ENCODE peak calls at places on chromosomes 5 and 9, in seven cellular contexts. K, Q, W, F, X, O and H are unnamed samples.

GRCh38 chr9:96484521-96484931 is 34.6 kb downstream of the HABP4 start:
- DNase-seq in F (no peak), X (peak; percentile 39), Q (no peak), K (peak; percentile 26), O (no peak), W (no peak), H (no peak)

GRCh38 chr9:114386886-114387677 is 700 bp downstream of the AKNA start:
- DNase-seq in F (no peak), O (peak; percentile 63), K (no peak), Q (no peak), X (peak; percentile 49), W (no peak), H (no peak)

GRCh38 chr5:160619381-160619780 is 197.7 kb downstream of the PTTG1 start:
- DNase-seq in X (no peak), F (no peak), W (no peak), O (no peak), K (no peak), Q (no peak), H (no peak)

GRCh38 chr9:136614372-136614922 is 48.3 kb upstream of the EGFL7 start:
- DNase-seq in F (no peak), K (peak; percentile 66), Q (no peak), W (no peak), X (peak; percentile 89), O (no peak), H (no peak)

GRCh38 chr5:27944471-27944870 is 906.1 kb upstream of the CDH9 start:
- DNase-seq in W (no peak), Q (no peak), X (no peak), O (no peak), F (peak; percentile 4), K (peak; percentile 55), H (no peak)

GRCh38 chr5:99316484-99316883 is 387.7 kb upstream of the CHD1 start:
- DNase-seq in X (no peak), K (no peak), O (no peak), F (no peak), W (no peak), Q (no peak), H (no peak)

GRCh38 chr5:36360311-36360710 is 58.6 kb upstream of the RANBP3L start:
- DNase-seq in O (no peak), X (no peak), Q (no peak), W (no peak), K (no peak), F (no peak), H (no peak)

GRCh38 chr5:101390317-101390908 is 487.3 kb upstream of the ST8SIA4 start:
- DNase-seq in F (peak; percentile 71), Q (no peak), O (no peak), W (peak; percentile 57), K (peak; percentile 65), X (peak; percentile 27), H (peak; percentile 5)

GRCh38 chr9:69433426-69433825 is 108.4 kb downstream of the ENTREP1 start:
- DNase-seq in K (no peak), O (no peak), F (peak; percentile 34), X (peak; percentile 60), W (no peak), Q (no peak), H (no peak)